ENCODE peak calls at places on chromosome 9, in seven cellular contexts. F is OCI-LY7; C is ascending aorta; P is GM23338; U is CD8-positive, alpha-beta T cell; I is fibroblast of lung; Y is prostate gland. E is an unnamed sample.

GRCh38 chr9:132014218-132014800 is 65.4 kb downstream of the MED27 start:
- DNase-seq in P (no peak), Y (no peak), I (no peak), F (no peak), C (no peak), U (no peak), E (no peak)

GRCh38 chr9:5569357-5569756 is 59.0 kb downstream of the PDCD1LG2 start:
- DNase-seq in F (no peak), I (no peak), C (no peak), Y (no peak), U (no peak), P (no peak), E (no peak)

GRCh38 chr9:81538929-81539716 is 150.2 kb downstream of the TLE1 start:
- DNase-seq in C (no peak), P (no peak), F (no peak), Y (no peak), I (no peak), U (no peak), E (no peak)

GRCh38 chr9:70407081-70407503 is 7.4 kb downstream of the KLF9 start:
- DNase-seq in C (no peak), F (no peak), Y (no peak), I (peak), U (no peak), P (peak), E (no peak)

GRCh38 chr9:76127637-76128036 is 237.2 kb downstream of the PCSK5 start:
- DNase-seq in C (no peak), P (no peak), U (no peak), F (no peak), I (no peak), Y (no peak), E (no peak)

GRCh38 chr9:14353222-14354056 is 39.5 kb upstream of the NFIB start:
- DNase-seq in I (peak), C (peak), U (peak), Y (peak), P (peak), F (peak), E (peak)

GRCh38 chr9:83501552-83501951 is 36.6 kb downstream of the FRMD3 start:
- DNase-seq in I (no peak), U (no peak), F (no peak), Y (no peak), C (no peak), P (no peak), E (no peak)

GRCh38 chr9:105445203-105445881 is 2.5 kb upstream of the FSD1L start:
- DNase-seq in F (no peak), U (no peak), C (no peak), P (no peak), I (no peak), Y (no peak), E (no peak)

GRCh38 chr9:131334568-131335105 is 45.1 kb downstream of the PLPP7 start:
- DNase-seq in P (no peak), Y (no peak), C (no peak), F (no peak), I (peak), U (no peak), E (no peak)

GRCh38 chr9:22103650-22104575 is 94.8 kb upstream of the CDKN2B start:
- DNase-seq in C (no peak), Y (no peak), F (no peak), P (no peak), U (no peak), I (peak), E (no peak)

GRCh38 chr9:129810788-129811187 is 7.8 kb downstream of the TOR1B start:
- DNase-seq in C (no peak), F (no peak), P (no peak), U (no peak), Y (no peak), I (no peak), E (no peak)

GRCh38 chr9:137053944-137054931 is at the start of gene ENTPD2:
- DNase-seq in U (peak), C (no peak), Y (peak), I (no peak), F (no peak), P (peak), E (no peak)

GRCh38 chr9:93815135-93815534 is 140.0 kb downstream of the BARX1 start:
- DNase-seq in F (no peak), U (no peak), C (no peak), P (no peak), Y (no peak), I (no peak), E (no peak)

GRCh38 chr9:131528186-131528585 is 2.9 kb downstream of the UCK1 start:
- DNase-seq in P (no peak), F (no peak), C (no peak), Y (no peak), U (no peak), I (no peak), E (no peak)

GRCh38 chr9:109206670-109207069 is 39.6 kb upstream of the FRRS1L start:
- DNase-seq in P (peak), F (no peak), I (no peak), Y (no peak), C (no peak), U (no peak), E (no peak)

GRCh38 chr9:135215571-135216161 is 128.2 kb downstream of the OLFM1 start:
- DNase-seq in Y (peak), F (no peak), C (no peak), U (no peak), P (no peak), I (no peak), E (peak)

GRCh38 chr9:91758491-91758981 is 191.5 kb downstream of the ROR2 start:
- DNase-seq in U (no peak), P (peak), C (no peak), Y (peak), F (peak), I (peak), E (no peak)

GRCh38 chr9:72156586-72156985 is 7.3 kb downstream of the GDA start:
- DNase-seq in I (no peak), F (no peak), Y (no peak), U (no peak), C (no peak), P (no peak), E (no peak)

GRCh38 chr9:93240891-93241334 is 57.0 kb downstream of the WNK2 start:
- DNase-seq in Y (no peak), P (no peak), U (no peak), C (no peak), F (no peak), I (no peak), E (no peak)

GRCh38 chr9:98575379-98576346 is 133.1 kb downstream of the GABBR2 start:
- DNase-seq in I (peak), U (no peak), F (peak), P (no peak), C (no peak), Y (no peak), E (no peak)

GRCh38 chr9:70639853-70640814 is 225.7 kb upstream of the KLF9 start:
- DNase-seq in F (peak), Y (peak), C (no peak), U (no peak), I (peak), P (peak), E (no peak)

GRCh38 chr9:92669527-92669889 is 423 bp downstream of the IPPK start:
- DNase-seq in U (no peak), F (no peak), P (peak), I (no peak), C (no peak), Y (no peak), E (peak)

GRCh38 chr9:126569036-126569435 is 44.7 kb upstream of the LMX1B start:
- DNase-seq in C (no peak), U (no peak), P (no peak), F (no peak), I (no peak), Y (no peak), E (no peak)

GRCh38 chr9:237858-238345 is 23.2 kb downstream of the DOCK8 start:
- DNase-seq in F (no peak), C (no peak), I (no peak), U (no peak), P (no peak), Y (no peak), E (no peak)

GRCh38 chr9:107389617-107390071 is 99.9 kb downstream of the KLF4 start:
- DNase-seq in P (no peak), C (no peak), F (no peak), Y (peak), U (no peak), I (peak), E (no peak)

GRCh38 chr9:72041775-72042194 is 18.6 kb downstream of the C9orf57 start:
- DNase-seq in Y (peak), C (no peak), U (no peak), I (peak), F (no peak), P (no peak), E (no peak)

GRCh38 chr9:102862478-102862877 is 132.7 kb upstream of the CYLC2 start:
- DNase-seq in Y (no peak), C (no peak), U (no peak), I (no peak), F (no peak), P (no peak), E (no peak)

GRCh38 chr9:101594796-101595195 is at the start of gene PPP3R2:
- DNase-seq in Y (no peak), C (no peak), I (no peak), F (no peak), P (no peak), U (no peak), E (no peak)

GRCh38 chr9:26369096-26369495 is 523.5 kb downstream of the CAAP1 start:
- DNase-seq in I (no peak), P (no peak), F (no peak), C (no peak), U (no peak), Y (no peak), E (no peak)

GRCh38 chr9:77598510-77598909 is 49.6 kb downstream of the GNA14 start:
- DNase-seq in I (peak), U (no peak), P (no peak), C (no peak), F (no peak), Y (no peak), E (no peak)

GRCh38 chr9:77598961-77599360 is 49.2 kb downstream of the GNA14 start:
- DNase-seq in C (no peak), F (no peak), I (no peak), Y (no peak), P (no peak), U (no peak), E (no peak)

GRCh38 chr9:77601476-77602056 is 46.6 kb downstream of the GNA14 start:
- DNase-seq in C (no peak), P (no peak), I (no peak), Y (no peak), U (no peak), F (no peak), E (no peak)

GRCh38 chr9:77600810-77601209 is 47.3 kb downstream of the GNA14 start:
- DNase-seq in I (no peak), F (no peak), Y (no peak), U (no peak), C (no peak), P (no peak), E (no peak)

DNA sequence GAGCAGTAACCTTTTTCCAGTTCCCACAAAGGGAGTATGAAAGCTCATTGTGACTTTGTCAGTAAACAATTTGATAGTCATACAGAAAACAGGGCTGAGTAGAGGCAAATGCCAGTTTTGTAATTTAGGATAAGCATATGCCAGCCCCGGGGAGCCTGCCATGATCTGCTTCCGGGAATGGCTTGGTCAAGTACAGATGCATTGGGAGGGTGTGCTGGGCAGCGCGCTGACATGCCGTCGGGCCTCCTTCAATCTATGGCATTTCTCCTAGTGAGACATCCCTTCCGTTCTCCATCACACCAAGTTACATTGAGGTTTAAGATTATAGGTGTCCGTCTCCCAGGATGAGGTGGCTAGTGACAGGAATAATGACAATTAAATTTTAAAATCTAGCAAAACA is 48.6 kb downstream of the GNA14 start:
- DNase-seq in P (no peak), C (no peak), U (no peak), Y (no peak), I (no peak), F (no peak), E (no peak)
- TF ChIP-seq CTCF in P (no peak), C (no peak), U (no peak), Y (no peak), I (no peak), F (no peak), E (no peak)

DNA sequence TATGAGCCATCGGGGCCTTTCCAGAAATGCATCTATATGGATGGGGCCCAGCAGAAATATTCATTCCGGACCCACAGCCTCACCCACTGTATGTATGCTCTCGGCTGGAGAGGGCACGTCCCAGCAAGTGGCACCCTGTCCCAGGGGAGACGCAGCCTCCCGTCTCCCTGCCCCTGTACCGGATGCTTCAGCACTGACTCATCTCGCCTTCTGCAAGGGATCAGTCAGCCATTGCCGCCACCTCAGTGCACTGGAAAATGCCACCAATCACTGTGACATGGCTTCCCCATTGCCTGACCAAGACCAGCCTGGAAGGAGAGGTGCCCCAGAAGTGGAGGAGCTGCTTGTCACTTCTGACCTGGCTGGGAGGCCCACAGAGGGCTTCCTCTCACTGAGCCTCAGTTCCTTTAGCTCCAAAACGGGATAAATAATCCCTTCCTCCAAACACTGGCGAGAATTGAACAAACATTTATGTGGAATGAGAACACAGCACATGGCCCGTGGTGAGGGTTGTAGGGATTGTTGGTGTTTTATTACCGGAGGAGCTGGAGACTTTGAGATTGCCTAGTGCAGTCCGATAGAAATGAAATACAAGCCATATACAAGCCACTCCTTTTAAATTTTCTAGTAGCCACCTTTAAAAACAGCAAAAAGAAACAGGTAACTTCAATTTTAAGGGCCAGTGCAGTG is 43.9 kb upstream of the ORM1 start:
- DNase-seq in P (no peak), Y (peak), U (no peak), F (no peak), I (peak), C (no peak), E (peak)
- H3K27ac ChIP-seq in P (no peak), Y (no peak), U (no peak), F (no peak), I (no peak), C (peak), E (no peak)

DNA sequence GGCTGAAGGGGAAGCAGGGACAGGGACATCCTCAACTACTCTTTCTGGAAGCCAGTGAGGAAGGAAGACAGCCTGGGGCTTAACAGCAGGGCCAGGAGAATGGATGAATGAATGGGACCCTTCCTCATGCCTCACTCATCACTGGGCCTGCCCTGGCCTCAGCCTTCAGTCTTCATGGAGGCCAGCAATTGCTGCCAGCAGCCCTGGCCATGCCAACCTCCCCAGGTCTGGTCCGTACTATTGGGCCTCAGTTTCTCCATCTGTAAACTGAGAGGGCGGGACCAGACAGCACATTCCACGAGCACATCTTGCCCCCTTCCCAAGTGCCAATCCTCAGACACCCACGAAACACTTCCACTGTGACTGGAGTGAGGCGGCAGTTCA is 1.1 kb upstream of the RALGDS start:
- DNase-seq in F (no peak), P (no peak), Y (no peak), U (no peak), I (no peak), C (no peak), E (no peak)
- TF ChIP-seq CTCF in F (no peak), P (no peak), Y (no peak), U (no peak), I (no peak), C (no peak), E (no peak)

GRCh38 chr9:20551835-20552234 is 70.5 kb downstream of the MLLT3 start:
- DNase-seq in Y (no peak), U (no peak), C (no peak), F (no peak), I (no peak), P (no peak), E (no peak)

GRCh38 chr9:20550326-20550725 is 72.0 kb downstream of the MLLT3 start:
- DNase-seq in U (no peak), C (no peak), I (no peak), F (no peak), Y (no peak), P (no peak), E (no peak)

GRCh38 chr9:20551236-20551635 is 71.1 kb downstream of the MLLT3 start:
- DNase-seq in F (no peak), C (no peak), I (no peak), P (no peak), Y (no peak), U (no peak), E (no peak)

GRCh38 chr9:20553750-20554149 is 68.5 kb downstream of the MLLT3 start:
- DNase-seq in C (no peak), Y (no peak), I (no peak), U (no peak), P (no peak), F (no peak), E (no peak)

DNA sequence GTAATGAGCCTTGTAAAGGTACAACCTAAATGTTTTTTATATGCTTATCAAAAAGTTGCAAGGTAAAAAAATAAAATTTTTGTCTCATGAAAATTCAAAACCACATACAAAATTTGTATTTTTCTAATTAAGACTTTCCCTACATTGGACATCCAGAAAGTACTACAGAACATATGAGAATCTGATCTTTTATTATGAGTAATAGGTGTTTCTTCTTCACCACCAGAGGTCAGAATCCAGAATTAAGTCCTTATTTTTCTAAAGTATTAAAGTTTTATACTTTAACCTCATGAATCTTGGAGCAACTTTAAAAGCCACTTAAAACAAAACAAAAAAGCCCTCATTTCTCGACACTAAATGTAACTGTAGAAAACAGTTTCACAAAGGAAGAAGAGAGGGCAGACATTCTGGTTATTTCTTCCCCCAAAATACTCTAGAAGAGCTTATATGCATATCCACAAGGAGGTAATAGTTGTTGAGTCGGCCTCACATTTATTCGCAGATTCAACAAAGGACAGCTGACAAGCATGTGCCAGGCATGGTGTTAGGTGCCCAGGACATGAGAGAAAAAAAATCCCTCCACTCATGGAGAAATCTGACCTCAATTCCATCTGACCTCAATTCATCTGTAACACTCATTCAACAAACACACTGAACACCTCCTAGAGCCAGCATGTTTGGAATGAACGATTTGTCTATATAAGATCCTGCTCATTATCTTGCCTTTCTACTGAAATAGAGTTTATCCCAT is 69.2 kb downstream of the MLLT3 start:
- DNase-seq in U (no peak), P (no peak), I (peak), F (no peak), C (no peak), Y (no peak), E (no peak)
- H3K27ac ChIP-seq in U (no peak), P (no peak), I (no peak), F (no peak), C (no peak), Y (no peak), E (no peak)